ENCODE peak calls at places on chromosomes 12 and 14, in eight cellular contexts. E is mesenchymal stem cell; B is lower leg skin; G is activated CD4-positive, CD25-positive, alpha-beta regulatory T cell; N is COR-L47; C is central memory CD8-positive, alpha-beta T cell; U is colonic mucosa; V is Kasumi-1. T is an unnamed sample.

GRCh38 chr12:103348935-103349334 is 146.8 kb downstream of the C12orf42 start:
- DNase-seq in E (no peak), B (no peak), G (no peak), N (no peak), C (no peak), U (no peak), V (no peak), T (peak)

GRCh38 chr14:100056431-100056830 is 8.8 kb upstream of the EVL start:
- DNase-seq in E (no peak), B (no peak), G (no peak), N (no peak), C (no peak), U (no peak), V (no peak), T (no peak)

GRCh38 chr12:48286665-48287064 is 64.1 kb downstream of the ZNF641 start:
- DNase-seq in E (no peak), B (no peak), G (no peak), N (no peak), C (no peak), U (no peak), V (peak), T (peak)

GRCh38 chr14:101124860-101125259 is 221.3 kb upstream of the RTL1 start:
- DNase-seq in E (no peak), B (no peak), G (no peak), N (no peak), C (no peak), U (no peak), V (no peak), T (no peak)

GRCh38 chr14:101721951-101722661 is 39.4 kb upstream of the PPP2R5C start:
- DNase-seq in E (peak), B (no peak), G (peak), N (no peak), C (peak), U (peak), V (peak), T (no peak)

GRCh38 chr14:54660712-54661111 is 93.8 kb downstream of the SAMD4A start:
- DNase-seq in E (no peak), B (no peak), G (no peak), N (no peak), C (no peak), U (no peak), V (no peak), T (no peak)

GRCh38 chr12:58415716-58416115 is 474.3 kb downstream of the ATP23 start:
- DNase-seq in E (no peak), B (no peak), G (no peak), N (no peak), C (no peak), U (no peak), V (no peak), T (no peak)

GRCh38 chr14:61593330-61593729 is 102.0 kb upstream of the HIF1A start:
- DNase-seq in E (no peak), B (no peak), G (no peak), N (no peak), C (no peak), U (no peak), V (no peak), T (no peak)

GRCh38 chr12:15045451-15045850 is 72.6 kb downstream of the PDE6H start:
- DNase-seq in E (no peak), B (no peak), G (no peak), N (no peak), C (no peak), U (no peak), V (no peak), T (no peak)

GRCh38 chr12:87086118-87086891 is 830.1 kb upstream of the MGAT4C start:
- DNase-seq in E (peak), B (no peak), G (no peak), N (peak), C (no peak), U (no peak), V (no peak), T (no peak)

GRCh38 chr12:123478762-123479161 is 20.8 kb downstream of the SNRNP35 start:
- DNase-seq in E (no peak), B (no peak), G (no peak), N (no peak), C (no peak), U (no peak), V (no peak), T (no peak)

GRCh38 chr12:120261951-120262851 is 3.3 kb downstream of the PXN start:
- DNase-seq in E (no peak), B (peak), G (no peak), N (peak), C (no peak), U (peak), V (no peak), T (peak)

GRCh38 chr12:76450690-76451089 is 102.5 kb upstream of the BBS10 start:
- DNase-seq in E (peak), B (no peak), G (no peak), N (no peak), C (no peak), U (no peak), V (no peak), T (peak)

GRCh38 chr12:110782068-110782467 is 39.4 kb upstream of the PPP1CC start:
- DNase-seq in E (no peak), B (no peak), G (no peak), N (no peak), C (no peak), U (no peak), V (no peak), T (no peak)

GRCh38 chr14:104425171-104425681 is 154.3 kb upstream of the C14orf180 start:
- DNase-seq in E (no peak), B (no peak), G (no peak), N (no peak), C (no peak), U (no peak), V (no peak), T (no peak)

GRCh38 chr12:11706509-11707331 is 57.2 kb downstream of the ETV6 start:
- DNase-seq in E (peak), B (no peak), G (no peak), N (no peak), C (no peak), U (no peak), V (no peak), T (no peak)

GRCh38 chr12:43282106-43282505 is 269.9 kb downstream of the ADAMTS20 start:
- DNase-seq in E (peak), B (no peak), G (no peak), N (no peak), C (no peak), U (no peak), V (peak), T (peak)

GRCh38 chr12:27178723-27179398 is 65.2 kb upstream of the STK38L start:
- DNase-seq in E (peak), B (no peak), G (no peak), N (no peak), C (no peak), U (no peak), V (no peak), T (peak)

GRCh38 chr14:91545946-91546716 is 36.0 kb upstream of the PPP4R3A start:
- DNase-seq in E (no peak), B (no peak), G (no peak), N (no peak), C (no peak), U (no peak), V (no peak), T (no peak)

GRCh38 chr12:11819643-11820042 is 170.2 kb downstream of the ETV6 start:
- DNase-seq in E (no peak), B (no peak), G (no peak), N (no peak), C (no peak), U (no peak), V (no peak), T (no peak)

GRCh38 chr14:65336191-65336591 is 76.3 kb upstream of the FUT8 start:
- DNase-seq in E (peak), B (no peak), G (no peak), N (no peak), C (no peak), U (no peak), V (no peak), T (peak)

GRCh38 chr12:106757623-106758348 is 16.7 kb upstream of the RIC8B start:
- DNase-seq in E (no peak), B (no peak), G (no peak), N (no peak), C (no peak), U (no peak), V (no peak), T (no peak)

T was measured in OCI-M1.